ENCODE peak calls at places on chromosomes 5 and 9, in six cellular contexts. H is lower leg skin, B is osteoblast, R is WERI-Rb-1, K is astrocyte of the cerebellum, N is astrocyte of the spinal cord. L is an unnamed sample.

GRCh38 chr5:158410976-158411375 is 552.0 kb upstream of the CLINT1 start:
- DNase-seq in H (no peak), N (peak; percentile 69), B (no peak), R (no peak), K (peak; percentile 95), L (no peak)

GRCh38 chr9:133760713-133761290 is 22.6 kb upstream of the SARDH start:
- DNase-seq in R (no peak), B (peak; percentile 41), K (no peak), N (no peak), H (peak; percentile 9), L (peak; percentile 60)

GRCh38 chr5:15943487-15943886 is 236.1 kb downstream of the MARCHF11 start:
- DNase-seq in K (no peak), B (no peak), R (no peak), N (peak; percentile 28), H (no peak), L (no peak)

GRCh38 chr5:176636426-176636825 is 6.0 kb downstream of the EIF4E1B start:
- DNase-seq in B (no peak), R (no peak), H (no peak), K (no peak), N (no peak), L (no peak)

GRCh38 chr9:137783521-137783920 is 94.1 kb upstream of the CACNA1B start:
- DNase-seq in N (no peak), H (no peak), B (peak; percentile 29), K (no peak), R (no peak), L (no peak)

GRCh38 chr9:82991684-82992083 is 71.3 kb downstream of the RASEF start:
- DNase-seq in B (no peak), H (no peak), N (peak; percentile 6), R (no peak), K (no peak), L (no peak)

GRCh38 chr5:147017621-147018020 is 139.1 kb upstream of the PPP2R2B start:
- DNase-seq in B (no peak), K (no peak), H (no peak), N (no peak), R (no peak), L (no peak)

GRCh38 chr5:171342362-171343111 is 33.5 kb downstream of the TLX3 start:
- DNase-seq in H (no peak), B (peak; percentile 87), N (peak; percentile 62), K (peak; percentile 52), R (peak; percentile 48), L (peak; percentile 81)

GRCh38 chr9:2159521-2160417 is 144.6 kb downstream of the SMARCA2 start:
- DNase-seq in R (no peak), H (no peak), B (no peak), N (peak; percentile 58), K (no peak), L (no peak)

DNA sequence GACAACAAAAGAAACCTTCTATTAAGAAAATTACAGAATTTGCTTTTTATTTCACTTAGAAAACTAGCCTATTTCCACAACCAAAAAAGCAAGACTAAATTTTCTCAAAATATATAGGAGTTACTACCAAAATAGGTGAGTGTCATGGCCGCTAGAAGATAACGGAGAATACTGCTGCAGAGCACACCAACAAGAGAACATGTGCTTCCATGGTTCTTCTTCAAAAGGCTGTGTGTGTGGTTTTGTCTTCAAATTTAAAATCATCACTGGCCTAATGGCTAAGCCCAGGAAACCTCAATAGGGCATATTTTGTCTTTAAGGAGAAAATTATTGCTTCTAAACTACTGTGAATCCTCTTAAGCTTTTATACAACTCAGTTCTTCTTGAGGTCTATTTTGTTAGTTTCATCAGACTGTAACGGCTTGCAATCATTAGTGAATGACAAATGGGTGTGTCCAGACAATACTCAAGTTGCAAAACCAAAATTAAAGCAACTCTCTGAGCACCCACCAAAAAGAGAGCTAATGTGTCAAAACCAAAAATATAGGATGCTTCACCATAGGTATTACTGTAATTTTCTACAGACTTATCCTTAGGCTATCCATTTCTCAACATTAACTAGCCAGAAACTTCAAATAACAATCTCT is 3.3 kb downstream of the SETX start:
- DNase-seq in K (no peak), R (no peak), H (no peak), B (no peak), N (no peak), L (no peak)
- H3K4me3 ChIP-seq in K (no peak overlapping the region), R (no peak overlapping the region), H (no peak overlapping the region), B (peak overlapping the region; percentile 14), N (no peak overlapping the region), L (no peak overlapping the region)

DNA sequence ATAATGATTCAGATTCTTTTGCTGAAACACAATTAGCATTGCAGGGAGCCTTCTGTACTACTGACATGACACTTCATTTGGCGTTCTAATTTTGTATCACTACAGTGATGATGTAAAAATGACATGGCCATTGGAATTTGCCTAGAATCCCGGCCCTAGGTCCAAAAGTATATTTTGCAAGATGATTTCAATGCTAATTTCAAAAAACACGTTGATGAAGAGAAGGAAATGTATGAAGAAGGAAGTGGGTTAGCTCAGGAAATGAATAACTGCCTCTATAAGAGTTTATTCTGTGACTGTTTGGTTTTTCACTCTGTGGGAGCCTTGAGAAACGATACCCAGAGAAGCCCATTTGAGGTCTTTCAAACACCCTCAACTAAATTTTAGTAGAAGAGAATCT is 59.3 kb downstream of the OSTF1 start:
- DNase-seq in H (no peak), N (peak; percentile 51), R (no peak), K (no peak), B (no peak), L (no peak)
- H3K4me3 ChIP-seq in H (no peak overlapping the region), N (no peak overlapping the region), R (no peak overlapping the region), K (no peak overlapping the region), B (no peak overlapping the region), L (no peak overlapping the region)

DNA sequence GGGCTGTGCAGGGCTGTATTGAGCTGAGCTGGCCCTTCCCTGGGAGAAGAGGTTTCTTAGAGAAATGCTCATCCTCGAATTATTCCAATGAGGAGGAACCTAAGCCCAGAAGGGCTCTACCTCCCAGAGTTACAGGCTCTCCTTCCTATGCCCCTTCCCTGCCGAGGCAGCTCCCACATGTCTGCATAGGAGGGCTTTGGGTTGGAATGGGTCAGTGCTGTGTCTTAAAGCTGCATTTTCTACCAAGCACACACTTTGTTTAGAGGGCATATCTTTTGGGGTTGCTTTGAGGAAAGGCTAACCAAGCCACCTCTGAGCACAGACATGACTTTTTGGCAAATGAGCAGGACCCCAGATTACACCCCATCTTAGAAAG is 9.1 kb downstream of the NEK6 start:
- DNase-seq in K (no peak), H (no peak), R (no peak), B (no peak), N (peak; percentile 29), L (no peak)
- H3K4me3 ChIP-seq in K (peak overlapping the region; percentile 3), H (no peak overlapping the region), R (no peak overlapping the region), B (no peak overlapping the region), N (no peak overlapping the region), L (no peak overlapping the region)

GRCh38 chr5:156913719-156914370 is 49.2 kb downstream of the TIMD4 start:
- DNase-seq in N (no peak), B (no peak), R (no peak), K (no peak), H (no peak), L (peak; percentile 41)
- H3K4me3 ChIP-seq in N (no peak overlapping the region), B (no peak overlapping the region), R (no peak overlapping the region), K (no peak overlapping the region), H (no peak overlapping the region), L (no peak overlapping the region)

GRCh38 chr5:112923148-112923917 is 1.3 kb upstream of the REEP5 start:
- DNase-seq in B (no peak), R (no peak), N (no peak), H (no peak), K (no peak), L (no peak)
- H3K4me3 ChIP-seq in B (no peak overlapping the region), R (no peak overlapping the region), N (no peak overlapping the region), H (no peak overlapping the region), K (no peak overlapping the region), L (no peak overlapping the region)

GRCh38 chr5:179822444-179822990 is 1.8 kb downstream of the SQSTM1 start:
- DNase-seq in K (no peak), H (no peak), N (no peak), R (no peak), B (peak; percentile 91), L (no peak)
- H3K4me3 ChIP-seq in K (peak overlapping the region; percentile 96), H (no peak overlapping the region), N (peak overlapping the region; percentile 80), R (no peak overlapping the region), B (peak overlapping the region; percentile 97), L (no peak overlapping the region)